ENCODE peak calls at places on chromosomes 16 and 17, in four cellular contexts. J is A549, E is cardiac muscle cell, X is pancreas. K is an unnamed sample.

GRCh38 chr17:67400193-67400592 is 23.1 kb downstream of the PITPNC1 start:
- DNase-seq in J (no peak), E (no peak), X (no peak), K (no peak)

GRCh38 chr16:23302045-23302956 is at the start of gene SCNN1B:
- DNase-seq in J (no peak), E (peak), X (peak), K (peak)

GRCh38 chr17:1259910-1260389 is 10.3 kb upstream of the BHLHA9 start:
- DNase-seq in J (no peak), E (no peak), X (no peak), K (no peak)

GRCh38 chr16:51119576-51120288 is 31.3 kb downstream of the SALL1 start:
- DNase-seq in J (no peak), E (no peak), X (no peak), K (no peak)

GRCh38 chr16:88310796-88311605 is 71.8 kb upstream of the ZNF469 start:
- DNase-seq in J (no peak), E (no peak), X (no peak), K (no peak)

GRCh38 chr17:82804442-82805191 is 35.2 kb downstream of the ZNF750 start:
- DNase-seq in J (no peak), E (no peak), X (no peak), K (peak)

GRCh38 chr17:17890773-17891759 is 54.3 kb upstream of the SREBF1 start:
- DNase-seq in J (peak), E (peak), X (peak), K (peak)

GRCh38 chr17:46124695-46125592 is 68.3 kb downstream of the KANSL1 start:
- DNase-seq in J (no peak), E (no peak), X (no peak), K (no peak)

GRCh38 chr17:44348234-44348987 is 3.3 kb downstream of the GRN start:
- DNase-seq in J (no peak), E (no peak), X (no peak), K (no peak)

GRCh38 chr16:67345401-67345800 is 18.8 kb downstream of the LRRC36 start:
- DNase-seq in J (no peak), E (no peak), X (no peak), K (peak)

GRCh38 chr16:67346328-67346727 is 19.7 kb downstream of the LRRC36 start:
- DNase-seq in J (no peak), E (no peak), X (no peak), K (peak)

DNA sequence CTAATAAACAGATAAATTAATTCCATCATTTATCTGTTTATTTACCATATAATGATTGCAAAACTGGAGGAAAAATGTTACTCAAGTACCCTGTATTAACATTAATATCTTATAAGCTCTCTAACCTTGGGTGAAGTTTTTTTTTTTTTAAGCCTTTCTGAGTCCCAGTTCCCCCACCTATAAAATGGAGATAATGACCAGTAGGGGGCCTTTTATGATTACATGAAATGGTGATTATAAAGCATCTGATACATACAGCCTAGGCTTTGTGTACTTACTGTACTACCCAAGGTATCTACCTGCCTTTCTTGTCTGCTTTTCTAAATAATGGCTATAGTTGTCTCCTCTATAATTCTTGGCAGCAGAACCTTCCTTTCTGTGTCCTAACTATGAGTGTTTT is 22.6 kb downstream of the LRRC36 start:
- DNase-seq in J (no peak), E (no peak), X (no peak), K (no peak)
- TF ChIP-seq CTCF in J (peak), E (peak), X (peak), K (no peak)

GRCh38 chr17:35645923-35646322 is 58.8 kb downstream of the AP2B1 start:
- DNase-seq in J (no peak), E (no peak), X (no peak), K (no peak)
- TF ChIP-seq CTCF in J (no peak), E (no peak), X (no peak), K (no peak)

GRCh38 chr16:5428932-5429331 is 331.3 kb upstream of the EEF2KMT start:
- DNase-seq in J (no peak), E (peak), X (no peak), K (no peak)
- TF ChIP-seq CTCF in J (no peak), E (no peak), X (no peak), K (no peak)

DNA sequence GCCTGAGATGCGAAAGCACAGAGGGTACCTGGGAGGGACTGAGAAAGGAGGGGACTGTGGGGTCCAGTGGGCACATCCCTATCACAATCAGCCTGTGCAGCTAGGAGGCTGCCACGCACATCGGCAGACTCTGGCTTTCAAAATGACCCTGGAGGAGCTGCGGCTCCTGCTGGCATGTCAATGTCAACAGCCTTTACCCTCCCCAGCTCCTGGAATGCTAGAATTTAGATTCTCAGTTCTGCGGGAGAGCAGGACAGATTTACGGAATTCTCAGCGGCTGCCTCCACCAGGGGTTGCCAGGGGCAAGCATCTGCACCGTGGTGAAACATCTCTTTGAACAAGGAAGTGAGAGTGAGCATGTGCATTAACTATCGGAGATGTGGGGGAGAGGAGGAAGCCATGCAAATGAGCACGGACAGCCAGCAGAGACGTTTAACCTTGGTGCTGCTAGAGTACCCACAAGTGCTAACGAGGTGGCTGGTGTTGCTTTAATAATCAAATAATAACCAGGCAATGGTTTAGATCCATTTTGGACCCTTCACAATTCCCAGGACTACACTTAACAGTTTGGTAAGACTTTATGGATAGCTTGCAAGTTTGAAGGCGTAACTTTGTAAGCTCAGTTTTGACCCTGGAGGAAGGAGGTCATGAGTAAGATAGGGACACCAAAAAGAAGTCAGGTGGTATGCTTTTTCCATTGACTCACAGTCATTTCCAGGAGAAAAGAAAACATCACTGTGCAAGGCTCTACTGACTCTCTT is 54.1 kb downstream of the XYLT1 start:
- DNase-seq in J (no peak), E (peak), X (peak), K (no peak)
- TF ChIP-seq CTCF in J (no peak), E (peak), X (no peak), K (no peak)

DNA sequence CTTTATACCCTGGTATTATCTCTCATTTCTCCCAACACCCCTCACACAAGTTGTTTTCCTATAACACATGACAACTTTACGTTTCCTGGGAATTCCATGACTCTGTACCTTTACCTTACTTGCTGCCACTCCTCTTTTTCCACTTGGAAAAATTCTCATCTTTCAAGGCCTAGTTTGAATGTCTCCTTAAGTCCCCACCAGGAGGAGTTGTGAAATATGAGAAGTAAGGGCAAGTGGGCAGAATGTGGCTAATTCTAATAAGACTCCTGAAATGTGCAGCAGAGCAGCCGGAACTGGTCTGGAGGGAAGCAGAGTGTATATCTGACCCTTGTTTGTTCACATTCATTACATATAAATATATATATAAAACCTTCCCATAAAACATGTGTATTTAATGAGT is 39.7 kb downstream of the BRCA1 start:
- DNase-seq in J (no peak), E (peak), X (no peak), K (no peak)
- TF ChIP-seq CTCF in J (no peak), E (no peak), X (no peak), K (no peak)

GRCh38 chr17:81295031-81295677 is at the start of gene SLC38A10:
- DNase-seq in J (peak), E (peak), X (peak), K (peak)
- TF ChIP-seq CTCF in J (no peak), E (no peak), X (no peak), K (no peak)

GRCh38 chr17:36665417-36665816 is 64.0 kb downstream of the MRM1 start:
- DNase-seq in J (peak), E (no peak), X (no peak), K (no peak)

GRCh38 chr17:36668824-36669223 is 67.4 kb downstream of the MRM1 start:
- DNase-seq in J (no peak), E (no peak), X (no peak), K (no peak)

GRCh38 chr17:36671144-36671543 is 69.8 kb downstream of the MRM1 start:
- DNase-seq in J (no peak), E (no peak), X (no peak), K (no peak)

GRCh38 chr17:36673068-36673467 is 71.7 kb downstream of the MRM1 start:
- DNase-seq in J (no peak), E (no peak), X (no peak), K (no peak)

DNA sequence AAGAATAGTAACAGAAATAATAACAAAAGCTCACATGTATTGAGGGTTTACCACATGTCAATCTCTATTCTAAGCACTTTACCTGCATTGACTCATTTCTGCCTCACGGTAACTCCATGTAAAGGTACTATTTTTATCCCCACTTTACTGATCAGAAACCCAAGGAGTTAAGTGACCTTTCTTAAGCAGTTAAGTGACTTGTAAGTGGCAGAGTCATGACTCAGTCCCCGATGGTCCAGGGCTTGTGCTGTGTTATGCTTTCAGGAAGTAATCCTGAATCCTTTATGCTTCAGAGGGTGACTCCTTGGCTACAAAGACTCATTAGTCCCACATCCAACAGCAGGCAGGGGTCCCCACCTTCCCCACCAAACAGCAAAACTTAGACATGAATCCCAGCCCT is 66.5 kb downstream of the MRM1 start:
- DNase-seq in J (no peak), E (no peak), X (no peak), K (no peak)
- TF ChIP-seq CTCF in J (no peak), E (no peak), X (no peak), K (no peak)

GRCh38 chr17:81394831-81395599 is at the start of gene BAHCC1:
- DNase-seq in J (peak), E (peak), X (peak), K (peak)

GRCh38 chr17:81392909-81393654 is 2.2 kb upstream of the BAHCC1 start:
- DNase-seq in J (peak), E (no peak), X (no peak), K (no peak)

GRCh38 chr17:81394377-81394747 is 895 bp upstream of the BAHCC1 start:
- DNase-seq in J (no peak), E (no peak), X (no peak), K (no peak)

GRCh38 chr17:81391964-81392908 is 3.0 kb upstream of the BAHCC1 start:
- DNase-seq in J (no peak), E (peak), X (no peak), K (no peak)

DNA sequence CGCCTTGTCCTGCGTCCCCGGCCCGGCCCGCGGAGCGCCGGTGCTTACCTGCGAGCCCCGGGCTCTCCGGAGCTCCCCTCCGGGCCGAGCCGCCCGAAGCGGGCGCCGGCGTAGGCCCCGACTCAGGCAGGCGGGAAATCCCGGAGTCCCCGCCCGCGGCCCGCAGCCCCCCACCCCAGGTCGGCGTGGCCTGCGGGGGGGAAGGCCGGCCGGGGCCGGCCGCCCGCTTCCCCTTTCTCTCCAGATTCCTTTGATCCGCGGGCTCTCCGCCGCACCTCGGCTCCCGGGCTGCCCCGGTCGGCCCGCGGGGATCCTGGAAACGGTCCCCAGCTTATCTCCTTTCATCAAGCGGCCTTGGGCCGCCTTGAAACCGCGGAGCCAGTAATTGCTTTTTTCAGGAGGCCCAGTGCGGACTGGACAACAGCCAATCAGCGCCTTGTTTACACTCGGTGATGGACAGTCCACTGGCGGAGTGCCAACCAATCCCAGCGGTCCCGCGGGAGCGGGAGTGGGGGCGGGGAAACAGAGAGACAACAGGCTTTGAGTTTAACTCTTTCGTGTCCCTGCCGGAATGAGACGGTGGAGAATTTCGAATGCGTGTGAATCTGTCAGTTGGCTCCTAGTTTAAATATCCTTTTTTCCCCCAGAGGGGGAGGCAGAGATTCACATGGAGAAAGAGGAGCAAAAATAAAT is 1.4 kb upstream of the BAHCC1 start:
- DNase-seq in J (peak), E (peak), X (peak), K (peak)
- TF ChIP-seq CTCF in J (peak), E (peak), X (no peak), K (no peak)

GRCh38 chr16:28090646-28091377 is 27.3 kb upstream of the GSG1L start:
- DNase-seq in J (no peak), E (no peak), X (no peak), K (no peak)
- TF ChIP-seq CTCF in J (no peak), E (peak), X (no peak), K (no peak)

K was measured in stomach.